ENCODE peak calls at places on chromosomes 2 and 18, in eight cellular contexts. G is left lung, V is ovary, K is endodermal cell, B is adrenal gland, H is lower lobe of right lung, F is psoas muscle, A is gastrocnemius medialis. Y is an unnamed sample.

GRCh38 chr2:9071032-9071431 is 67.5 kb upstream of the MBOAT2 start:
- DNase-seq in V (no peak), B (no peak), G (peak; percentile 49), K (no peak), F (no peak), A (no peak), H (no peak), Y (no peak)

GRCh38 chr2:174012347-174013309 is 47.5 kb upstream of the SP3 start:
- DNase-seq in B (peak; percentile 71), H (peak; percentile 78), A (peak; percentile 67), F (peak; percentile 89), V (peak; percentile 81), K (peak; percentile 90), G (peak; percentile 84), Y (no peak)

GRCh38 chr2:25912851-25913695 is 34.8 kb upstream of the ASXL2 start:
- DNase-seq in G (no peak), B (no peak), V (no peak), F (no peak), A (no peak), H (no peak), K (peak; percentile 80), Y (peak; percentile 7)

GRCh38 chr2:64773461-64774118 is 119.9 kb upstream of the SERTAD2 start:
- DNase-seq in B (no peak), V (no peak), F (no peak), A (no peak), G (no peak), K (no peak), H (no peak), Y (no peak)

GRCh38 chr2:218000137-218000536 is 2.7 kb downstream of the TNS1 start:
- DNase-seq in H (no peak), V (peak; percentile 55), A (peak; percentile 56), G (no peak), F (peak; percentile 76), K (no peak), B (peak; percentile 88), Y (peak; percentile 85)

GRCh38 chr2:1766400-1766799 is 22.1 kb upstream of the PXDN start:
- DNase-seq in G (no peak), A (no peak), B (no peak), F (no peak), V (no peak), H (peak; percentile 28), K (peak; percentile 84), Y (no peak)

GRCh38 chr2:128451636-128452411 is 133.2 kb upstream of the HS6ST1 start:
- DNase-seq in H (no peak), A (no peak), B (no peak), V (peak; percentile 2), K (peak; percentile 40), G (no peak), F (no peak), Y (no peak)

GRCh38 chr18:69872661-69873060 is 75.0 kb downstream of the CD226 start:
- DNase-seq in A (no peak), F (no peak), K (no peak), V (no peak), H (no peak), G (no peak), B (no peak), Y (no peak)

GRCh38 chr2:173590278-173590811 is 235.7 kb downstream of the CDCA7 start:
- DNase-seq in A (peak; percentile 89), V (no peak), B (peak; percentile 81), F (peak; percentile 88), H (peak; percentile 61), G (peak; percentile 79), K (no peak), Y (no peak)

GRCh38 chr2:214679736-214680135 is 129.7 kb downstream of the BARD1 start:
- DNase-seq in B (no peak), K (no peak), H (no peak), G (no peak), A (no peak), F (no peak), V (no peak), Y (no peak)

GRCh38 chr2:61575447-61575859 is 37.3 kb upstream of the XPO1 start:
- DNase-seq in A (no peak), K (no peak), V (no peak), B (no peak), G (no peak), H (no peak), F (no peak), Y (peak; percentile 9)

GRCh38 chr2:4653989-4654388 is 950.6 kb downstream of the DCDC2C start:
- DNase-seq in F (no peak), V (no peak), G (no peak), K (no peak), H (no peak), B (no peak), A (no peak), Y (no peak)

GRCh38 chr2:26724004-26724750 is 31.7 kb downstream of the KCNK3 start:
- DNase-seq in G (no peak), B (peak; percentile 98), K (no peak), A (peak; percentile 93), H (peak; percentile 68), V (peak; percentile 79), F (peak; percentile 81), Y (peak; percentile 92)

GRCh38 chr2:48849770-48850169 is 94.2 kb upstream of the LHCGR start:
- DNase-seq in F (no peak), V (no peak), B (no peak), A (no peak), K (no peak), G (no peak), H (no peak), Y (no peak)

GRCh38 chr2:70999362-70999761 is 4.7 kb upstream of the TEX261 start:
- DNase-seq in F (no peak), K (no peak), H (no peak), V (no peak), G (no peak), B (no peak), A (no peak), Y (no peak)

GRCh38 chr18:45416168-45416567 is 199.1 kb upstream of the SLC14A2 start:
- DNase-seq in V (no peak), H (no peak), F (no peak), G (no peak), B (peak; percentile 88), A (no peak), K (no peak), Y (no peak)

GRCh38 chr2:117968724-117969121 is 45.1 kb downstream of the CCDC93 start:
- DNase-seq in V (no peak), K (no peak), B (no peak), F (no peak), A (no peak), G (no peak), H (no peak), Y (no peak)
- H3K36me3 ChIP-seq in V (no peaks in the 10 kb centered on the region), K (peaks cover 61% of the 10 kb centered on the region), B (peaks cover 18% of the 10 kb centered on the region), F (peaks cover 63% of the 10 kb centered on the region), A (peaks cover 53% of the 10 kb centered on the region), G (peaks cover 87% of the 10 kb centered on the region), H (peaks cover 87% of the 10 kb centered on the region), Y (peaks cover 9% of the 10 kb centered on the region)

GRCh38 chr18:13291745-13292447 is 73.3 kb downstream of the LDLRAD4 start:
- DNase-seq in B (no peak), G (no peak), F (no peak), H (no peak), V (no peak), K (no peak), A (no peak), Y (no peak)

GRCh38 chr18:13291299-13291698 is 72.7 kb downstream of the LDLRAD4 start:
- DNase-seq in K (no peak), V (no peak), B (no peak), H (no peak), G (no peak), A (no peak), F (no peak), Y (no peak)

GRCh38 chr18:13292736-13293135 is 74.2 kb downstream of the LDLRAD4 start:
- DNase-seq in K (peak; percentile 33), V (no peak), B (no peak), H (no peak), G (no peak), A (no peak), F (no peak), Y (no peak)

GRCh38 chr18:13289501-13290205 is 71.1 kb downstream of the LDLRAD4 start:
- DNase-seq in G (no peak), F (no peak), H (no peak), K (no peak), A (no peak), B (no peak), V (no peak), Y (no peak)

DNA sequence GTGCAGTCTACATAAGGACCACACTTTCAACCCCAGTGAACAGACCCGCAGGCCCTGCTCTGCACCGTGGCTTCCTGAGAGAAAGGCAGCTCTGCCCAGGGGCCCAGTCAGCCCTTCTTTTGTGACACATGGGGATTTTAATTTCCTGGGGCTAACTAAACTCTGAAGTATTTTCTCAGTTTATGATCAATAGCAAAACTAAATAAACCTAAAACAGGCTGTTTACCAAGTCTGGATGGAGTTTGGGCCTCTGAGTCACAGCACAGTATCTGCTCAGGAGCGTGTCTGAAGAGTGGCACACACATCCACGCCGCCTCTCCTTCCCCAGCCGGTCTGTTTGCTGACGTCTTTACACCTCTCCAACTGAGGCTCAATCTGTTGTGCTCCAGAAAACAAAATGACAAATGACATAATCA is 72.3 kb downstream of the LDLRAD4 start:
- DNase-seq in F (no peak), K (no peak), B (no peak), V (no peak), H (no peak), G (no peak), A (no peak), Y (no peak)
- H3K27ac ChIP-seq in F (no peak overlapping the region), K (no peak overlapping the region), B (no peak overlapping the region), V (no peak overlapping the region), H (no peak overlapping the region), G (no peak overlapping the region), A (no peak overlapping the region), Y (no peak overlapping the region)

GRCh38 chr18:43563780-43564179 is 286.5 kb upstream of the SYT4 start:
- DNase-seq in K (peak; percentile 63), G (no peak), F (no peak), A (no peak), B (peak; percentile 61), H (no peak), V (no peak), Y (peak; percentile 63)
- TF ChIP-seq CTCF in K (peak; percentile 82), G (peak; percentile 35), F (peak; percentile 24), A (no peak), B (peak; percentile 50), H (peak; percentile 46), V (no peak), Y (peak; percentile 36)

GRCh38 chr2:151809073-151809383 is 19.2 kb downstream of the ARL5A start:
- DNase-seq in H (no peak), A (no peak), F (no peak), G (no peak), V (no peak), K (no peak), B (no peak), Y (no peak)

GRCh38 chr2:151808258-151809072 is 19.8 kb downstream of the ARL5A start:
- DNase-seq in B (peak; percentile 26), A (no peak), G (no peak), H (no peak), K (no peak), F (no peak), V (no peak), Y (no peak)

GRCh38 chr2:151803811-151804210 is 24.4 kb downstream of the ARL5A start:
- DNase-seq in F (no peak), B (no peak), G (no peak), V (no peak), H (no peak), K (no peak), A (no peak), Y (no peak)

GRCh38 chr2:151805343-151805742 is 22.9 kb downstream of the ARL5A start:
- DNase-seq in A (no peak), K (no peak), V (no peak), B (no peak), G (no peak), H (no peak), F (no peak), Y (no peak)

GRCh38 chr2:151805961-151806360 is 22.3 kb downstream of the ARL5A start:
- DNase-seq in V (no peak), F (no peak), A (no peak), G (no peak), K (no peak), H (no peak), B (no peak), Y (no peak)
- H3K36me3 ChIP-seq in V (no peaks in the 10 kb centered on the region), F (peaks cover 81% of the 10 kb centered on the region), A (peaks cover 53% of the 10 kb centered on the region), G (peaks cover 48% of the 10 kb centered on the region), K (peaks cover 83% of the 10 kb centered on the region), H (peaks cover 72% of the 10 kb centered on the region), B (peaks cover 34% of the 10 kb centered on the region), Y (peaks cover 60% of the 10 kb centered on the region)

Y was measured in cardiac muscle cell.